ENCODE peak calls at places on chromosomes 5 and 9, in eight cellular contexts. Z, L, R, N, G, X, H and B are unnamed samples.

GRCh38 chr9:137029058-137029922 is 1.3 kb upstream of the ABCA2 start:
- DNase-seq in Z (peak; percentile 86), L (no peak), R (peak; percentile 95), N (peak; percentile 98), G (no peak), X (peak; percentile 82), H (peak; percentile 25), B (peak; percentile 90)

GRCh38 chr9:26802921-26803320 is 89.7 kb downstream of the CAAP1 start:
- DNase-seq in Z (no peak), L (no peak), R (no peak), N (no peak), G (no peak), X (no peak), H (no peak), B (no peak)

GRCh38 chr5:55232194-55232984 is 1.0 kb downstream of the CCNO start:
- DNase-seq in Z (peak; percentile 49), L (peak; percentile 29), R (peak; percentile 73), N (peak; percentile 83), G (peak; percentile 71), X (peak; percentile 69), H (no peak), B (no peak)

GRCh38 chr9:137575725-137576411 is 2.9 kb downstream of the DPH7 start:
- DNase-seq in Z (no peak), L (no peak), R (no peak), N (no peak), G (no peak), X (no peak), H (no peak), B (no peak)

GRCh38 chr5:106092455-106092854 is 1578.3 kb downstream of the EFNA5 start:
- DNase-seq in Z (no peak), L (no peak), R (no peak), N (no peak), G (no peak), X (no peak), H (no peak), B (no peak)

GRCh38 chr9:124511426-124511840 is 4.2 kb upstream of the NR5A1 start:
- DNase-seq in Z (no peak), L (no peak), R (no peak), N (peak; percentile 63), G (no peak), X (peak; percentile 70), H (no peak), B (no peak)

GRCh38 chr9:105299190-105299854 is 54.9 kb downstream of the SLC44A1 start:
- DNase-seq in Z (peak; percentile 22), L (no peak), R (no peak), N (no peak), G (no peak), X (no peak), H (peak; percentile 78), B (no peak)

GRCh38 chr5:54861212-54861894 is 124.0 kb downstream of the ESM1 start:
- DNase-seq in Z (no peak), L (no peak), R (no peak), N (no peak), G (no peak), X (no peak), H (no peak), B (no peak)

GRCh38 chr5:132283423-132284043 is 10.7 kb upstream of the SLC22A4 start:
- DNase-seq in Z (no peak), L (no peak), R (peak; percentile 49), N (peak; percentile 59), G (no peak), X (peak; percentile 70), H (no peak), B (no peak)

GRCh38 chr9:5798581-5798980 is 34.3 kb downstream of the ERMP1 start:
- DNase-seq in Z (no peak), L (no peak), R (no peak), N (no peak), G (no peak), X (peak; percentile 4), H (no peak), B (no peak)

GRCh38 chr5:43840424-43841232 is 237.6 kb downstream of the NNT start:
- DNase-seq in Z (no peak), L (no peak), R (no peak), N (no peak), G (no peak), X (no peak), H (no peak), B (no peak)

GRCh38 chr9:94079236-94079635 is 5.0 kb upstream of the PTPDC1 start:
- DNase-seq in Z (no peak), L (no peak), R (no peak), N (no peak), G (no peak), X (no peak), H (no peak), B (no peak)

GRCh38 chr9:35822926-35823325 is 5.6 kb downstream of the FAM221B start:
- DNase-seq in Z (no peak), L (no peak), R (no peak), N (no peak), G (no peak), X (no peak), H (no peak), B (no peak)

GRCh38 chr9:73753171-73753570 is 601.5 kb downstream of the ANXA1 start:
- DNase-seq in Z (no peak), L (no peak), R (no peak), N (no peak), G (no peak), X (no peak), H (no peak), B (no peak)

GRCh38 chr5:59648949-59649921 is 244.3 kb downstream of the PDE4D start:
- DNase-seq in Z (peak; percentile 57), L (no peak), R (no peak), N (no peak), G (no peak), X (no peak), H (no peak), B (no peak)

GRCh38 chr9:91428431-91428830 is 4.8 kb upstream of the NFIL3 start:
- DNase-seq in Z (no peak), L (no peak), R (no peak), N (no peak), G (no peak), X (no peak), H (no peak), B (peak; percentile 63)

GRCh38 chr9:120353501-120353900 is 226.5 kb downstream of the CDK5RAP2 start:
- DNase-seq in Z (no peak), L (no peak), R (no peak), N (no peak), G (no peak), X (no peak), H (no peak), B (no peak)

GRCh38 chr5:1522601-1523479 is 920 bp downstream of the LPCAT1 start:
- DNase-seq in Z (peak; percentile 7), L (no peak), R (peak; percentile 90), N (peak; percentile 53), G (peak; percentile 89), X (no peak), H (no peak), B (no peak)

GRCh38 chr9:86322973-86323644 is 31.1 kb downstream of the TUT7 start:
- DNase-seq in Z (no peak), L (no peak), R (no peak), N (no peak), G (no peak), X (no peak), H (no peak), B (no peak)

GRCh38 chr9:94824913-94825619 is 98.6 kb downstream of the AOPEP start:
- DNase-seq in Z (no peak), L (no peak), R (no peak), N (peak; percentile 59), G (no peak), X (peak; percentile 67), H (no peak), B (no peak)

GRCh38 chr9:128633057-128633456 is 23.6 kb downstream of the DYNC2I2 start:
- DNase-seq in Z (no peak), L (no peak), R (peak; percentile 54), N (no peak), G (peak; percentile 77), X (no peak), H (no peak), B (no peak)

GRCh38 chr9:72540348-72540873 is 19.0 kb downstream of the TMC1 start:
- DNase-seq in Z (no peak), L (no peak), R (no peak), N (no peak), G (no peak), X (no peak), H (no peak), B (no peak)

GRCh38 chr9:76894198-76894597 is 11.7 kb downstream of the PRUNE2 start:
- DNase-seq in Z (no peak), L (no peak), R (no peak), N (no peak), G (no peak), X (no peak), H (no peak), B (no peak)
- H3K27ac ChIP-seq in Z (peak overlapping the region; percentile 76), L (no peak overlapping the region), R (no peak overlapping the region), N (no peak overlapping the region), G (no peak overlapping the region), X (no peak overlapping the region), H (no peak overlapping the region), B (no peak overlapping the region)

DNA sequence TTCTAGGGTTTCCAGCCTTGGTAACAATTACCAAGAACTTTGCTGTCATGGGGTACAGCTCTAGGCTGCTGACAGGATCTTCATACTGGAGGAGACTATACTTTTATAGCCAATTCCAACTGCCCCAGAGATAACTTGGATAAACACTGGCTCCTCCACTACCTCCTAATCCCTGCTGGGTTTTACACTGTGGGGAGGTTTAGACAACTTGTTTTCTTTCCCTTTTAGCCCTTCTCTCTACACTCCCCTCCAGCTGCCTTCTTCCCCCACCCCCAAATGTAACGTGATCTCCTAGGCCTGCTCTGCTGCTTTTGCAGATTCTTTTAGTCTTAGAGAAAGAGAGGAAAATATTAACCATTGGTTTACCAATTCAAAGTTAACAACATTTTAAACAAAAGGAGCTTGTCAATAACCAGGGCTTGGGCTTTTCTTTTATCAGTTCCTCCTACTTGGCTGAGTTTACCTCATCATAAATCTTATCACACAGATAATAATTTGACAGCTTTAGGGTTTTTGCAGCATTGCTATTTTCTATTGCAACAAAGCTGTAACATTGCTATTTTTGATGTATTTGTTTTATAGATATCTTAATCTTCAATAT is 9.9 kb upstream of the ABL1 start:
- DNase-seq in Z (no peak), L (no peak), R (no peak), N (peak; percentile 43), G (no peak), X (peak; percentile 86), H (no peak), B (no peak)
- TF ChIP-seq POLR2AphosphoS5 in Z (no peak), L (no peak), R (no peak), N (no peak), G (no peak), X (no peak), H (no peak), B (no peak)

GRCh38 chr5:171979606-171980005 is 26.8 kb downstream of the FBXW11 start:
- DNase-seq in Z (no peak), L (no peak), R (no peak), N (no peak), G (no peak), X (no peak), H (no peak), B (no peak)
- H3K27ac ChIP-seq in Z (no peak overlapping the region), L (no peak overlapping the region), R (no peak overlapping the region), N (peak overlapping the region; percentile 25), G (no peak overlapping the region), X (peak overlapping the region; percentile 93), H (no peak overlapping the region), B (no peak overlapping the region)

DNA sequence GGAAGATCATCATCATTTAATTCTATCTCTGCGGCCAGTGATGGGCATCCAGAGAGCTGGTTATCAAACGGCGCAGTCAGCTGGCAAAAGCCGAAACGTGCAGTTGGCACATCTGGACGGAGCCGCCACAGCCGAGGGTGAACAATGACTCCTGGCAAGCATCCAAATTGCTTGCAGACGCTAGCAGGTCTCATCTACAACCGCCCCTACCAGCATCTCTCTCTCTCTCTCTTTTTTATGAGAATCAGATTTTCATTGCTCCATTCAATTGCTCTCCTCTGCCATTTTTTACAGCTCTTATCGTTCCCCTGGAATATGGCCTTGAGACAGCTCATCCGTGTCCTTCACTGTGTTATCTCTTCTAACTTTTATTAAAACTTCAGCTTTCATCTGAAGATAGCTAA is 165.2 kb downstream of the MAPKAP1 start:
- DNase-seq in Z (no peak), L (no peak), R (no peak), N (no peak), G (no peak), X (no peak), H (no peak), B (no peak)
- TF ChIP-seq POLR2AphosphoS5 in Z (no peak), L (no peak), R (no peak), N (no peak), G (no peak), X (no peak), H (no peak), B (no peak)